ENCODE peak calls at places on chromosomes 12 and 14, in nine cellular contexts. L, N, K, H, T, M, A, F and C are unnamed samples.

GRCh38 chr12:69986109-69986508 is 161.1 kb downstream of the MYRFL start:
- DNase-seq in L (no peak), N (no peak), K (no peak), H (no peak), T (no peak), M (no peak), A (no peak), F (no peak), C (no peak)

GRCh38 chr14:88228519-88229236 is 94.4 kb downstream of the KCNK10 start:
- DNase-seq in L (no peak), N (no peak), K (no peak), H (no peak), T (no peak), M (no peak), A (no peak), F (no peak), C (no peak)

GRCh38 chr12:88782357-88782756 is 202.1 kb upstream of the KITLG start:
- DNase-seq in L (no peak), N (no peak), K (no peak), H (no peak), T (no peak), M (no peak), A (no peak), F (no peak), C (no peak)

GRCh38 chr12:69066420-69067373 is 133.7 kb upstream of the CPM start:
- DNase-seq in L (no peak), N (no peak), K (no peak), H (no peak), T (no peak), M (no peak), A (no peak), F (no peak), C (no peak)

GRCh38 chr14:105974902-105975301 is 448.5 kb downstream of the TMEM121 start:
- DNase-seq in L (no peak), N (no peak), K (no peak), H (no peak), T (no peak), M (peak), A (no peak), F (no peak), C (no peak)

GRCh38 chr12:75323663-75324062 is 6.5 kb downstream of the CAPS2 start:
- DNase-seq in L (no peak), N (no peak), K (no peak), H (no peak), T (no peak), M (no peak), A (no peak), F (no peak), C (no peak)

GRCh38 chr12:50006754-50007442 is 18.4 kb downstream of the RACGAP1 start:
- DNase-seq in L (no peak), N (no peak), K (no peak), H (no peak), T (no peak), M (no peak), A (no peak), F (no peak), C (no peak)

GRCh38 chr14:69674546-69675245 is 63.3 kb downstream of the SUSD6 start:
- DNase-seq in L (no peak), N (no peak), K (no peak), H (no peak), T (no peak), M (no peak), A (no peak), F (no peak), C (no peak)

GRCh38 chr12:89157413-89157812 is 194.9 kb downstream of the DUSP6 start:
- DNase-seq in L (no peak), N (no peak), K (no peak), H (no peak), T (no peak), M (no peak), A (no peak), F (no peak), C (no peak)

GRCh38 chr14:61462566-61463195 is 141.3 kb downstream of the PRKCH start:
- DNase-seq in L (no peak), N (no peak), K (no peak), H (no peak), T (no peak), M (peak), A (no peak), F (no peak), C (peak)

GRCh38 chr12:132353811-132354210 is 24.4 kb upstream of the GALNT9 start:
- DNase-seq in L (no peak), N (no peak), K (no peak), H (no peak), T (no peak), M (no peak), A (no peak), F (no peak), C (no peak)

GRCh38 chr14:78704965-78705364 is 534.8 kb downstream of the NRXN3 start:
- DNase-seq in L (no peak), N (no peak), K (no peak), H (no peak), T (no peak), M (no peak), A (no peak), F (no peak), C (no peak)

GRCh38 chr14:33938131-33938949 is 12.5 kb downstream of the EGLN3 start:
- DNase-seq in L (peak), N (peak), K (no peak), H (peak), T (peak), M (peak), A (peak), F (peak), C (no peak)

GRCh38 chr12:124152733-124153132 is 142.2 kb upstream of the RFLNA start:
- DNase-seq in L (no peak), N (no peak), K (no peak), H (no peak), T (no peak), M (no peak), A (no peak), F (no peak), C (no peak)

GRCh38 chr14:32307881-32308582 is 21.1 kb upstream of the AKAP6 start:
- DNase-seq in L (no peak), N (peak), K (no peak), H (no peak), T (no peak), M (peak), A (no peak), F (no peak), C (no peak)

GRCh38 chr14:30354439-30354838 is 204.5 kb upstream of the G2E3 start:
- DNase-seq in L (no peak), N (no peak), K (no peak), H (no peak), T (no peak), M (no peak), A (no peak), F (no peak), C (no peak)

GRCh38 chr14:71212683-71213107 is 305.4 kb downstream of the PCNX1 start:
- DNase-seq in L (no peak), N (no peak), K (no peak), H (no peak), T (no peak), M (no peak), A (no peak), F (no peak), C (no peak)

GRCh38 chr12:78470354-78471195 is 394.0 kb upstream of the SYT1 start:
- DNase-seq in L (peak), N (peak), K (no peak), H (no peak), T (no peak), M (peak), A (no peak), F (no peak), C (peak)

GRCh38 chr12:42129595-42130204 is 15.0 kb downstream of the GXYLT1 start:
- DNase-seq in L (peak), N (peak), K (no peak), H (no peak), T (peak), M (peak), A (no peak), F (no peak), C (peak)

GRCh38 chr12:32545413-32545970 is 133.6 kb upstream of the DNM1L start:
- DNase-seq in L (no peak), N (no peak), K (no peak), H (no peak), T (no peak), M (no peak), A (no peak), F (no peak), C (no peak)

GRCh38 chr14:73143617-73144016 is 7.3 kb downstream of the PSEN1 start:
- DNase-seq in L (no peak), N (no peak), K (no peak), H (no peak), T (no peak), M (no peak), A (no peak), F (no peak), C (no peak)
- TF ChIP-seq CTCF in L (no peak), N (no peak), K (no peak), H (no peak), T (no peak), M (no peak), A (no peak), F (no peak), C (no peak)

GRCh38 chr14:80477388-80478160 is 266.3 kb upstream of the DIO2 start:
- DNase-seq in L (no peak), N (no peak), K (no peak), H (no peak), T (no peak), M (no peak), A (no peak), F (no peak), C (no peak)
- H3K27ac ChIP-seq in L (no peak), N (no peak), K (no peak), H (no peak), T (no peak), M (no peak), A (no peak), F (no peak), C (no peak)

DNA sequence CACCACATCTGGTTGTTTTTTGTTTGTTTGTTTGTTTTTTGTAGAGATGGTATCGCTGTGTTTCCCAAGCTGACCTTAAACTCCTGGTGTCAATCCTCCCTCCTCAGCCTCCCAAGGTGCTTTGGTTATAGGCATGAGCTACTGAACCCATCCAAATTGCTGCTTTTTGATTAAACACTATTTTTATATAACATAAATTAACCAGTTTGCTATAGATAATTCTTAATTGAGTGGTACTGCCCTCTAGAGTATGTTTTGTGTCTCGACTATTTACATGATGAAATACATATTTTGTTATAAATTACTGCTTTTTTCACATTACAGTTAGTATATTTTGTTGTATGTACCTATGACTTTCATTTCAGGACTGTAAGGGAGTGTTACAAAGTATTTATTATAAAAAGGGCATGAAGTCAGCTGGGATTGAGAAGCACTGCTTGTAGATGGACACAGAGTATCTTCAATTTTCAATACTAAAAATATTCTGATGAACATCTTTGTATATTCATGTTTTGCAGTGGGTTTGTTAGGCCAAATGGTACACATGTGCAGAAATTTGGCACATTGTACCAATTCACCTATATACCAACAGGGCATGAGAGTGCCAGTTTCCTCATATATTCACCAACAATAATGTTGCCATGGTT is 14.9 kb upstream of the SCAF11 start:
- DNase-seq in L (no peak), N (no peak), K (no peak), H (no peak), T (no peak), M (peak), A (no peak), F (no peak), C (no peak)
- TF ChIP-seq CTCF in L (peak), N (peak), K (peak), H (no peak), T (peak), M (peak), A (no peak), F (no peak), C (peak)

GRCh38 chr12:52901715-52902541 is 2.9 kb downstream of the KRT8 start:
- DNase-seq in L (no peak), N (peak), K (no peak), H (no peak), T (no peak), M (no peak), A (no peak), F (no peak), C (no peak)
- H3K27ac ChIP-seq in L (no peak), N (peak), K (no peak), H (no peak), T (no peak), M (peak), A (no peak), F (no peak), C (no peak)

GRCh38 chr12:120437735-120438494 is at the start of gene COX6A1:
- DNase-seq in L (peak), N (peak), K (peak), H (peak), T (peak), M (peak), A (peak), F (peak), C (peak)
- TF ChIP-seq CTCF in L (peak), N (no peak), K (no peak), H (peak), T (no peak), M (no peak), A (no peak), F (no peak), C (peak)

GRCh38 chr14:101760138-101761011 is 1.1 kb upstream of the PPP2R5C start:
- DNase-seq in L (peak), N (peak), K (peak), H (peak), T (peak), M (peak), A (peak), F (peak), C (peak)
- H3K27ac ChIP-seq in L (peak), N (peak), K (peak), H (peak), T (no peak), M (peak), A (peak), F (peak), C (no peak)

GRCh38 chr12:66051361-66051760 is 79.2 kb downstream of the LLPH start:
- DNase-seq in L (no peak), N (no peak), K (no peak), H (no peak), T (no peak), M (no peak), A (no peak), F (no peak), C (no peak)
- TF ChIP-seq CTCF in L (no peak), N (no peak), K (no peak), H (no peak), T (no peak), M (no peak), A (no peak), F (no peak), C (no peak)

GRCh38 chr12:64181504-64182291 is 40.4 kb downstream of the KICS2 start:
- DNase-seq in L (peak), N (peak), K (no peak), H (peak), T (peak), M (peak), A (peak), F (peak), C (peak)

GRCh38 chr12:64180951-64181350 is 41.1 kb downstream of the KICS2 start:
- DNase-seq in L (no peak), N (no peak), K (no peak), H (no peak), T (peak), M (peak), A (no peak), F (no peak), C (peak)

GRCh38 chr12:64175254-64175945 is 46.7 kb downstream of the KICS2 start:
- DNase-seq in L (no peak), N (no peak), K (no peak), H (no peak), T (no peak), M (peak), A (no peak), F (no peak), C (no peak)

GRCh38 chr12:64177001-64177400 is 45.1 kb downstream of the KICS2 start:
- DNase-seq in L (no peak), N (no peak), K (no peak), H (no peak), T (no peak), M (no peak), A (no peak), F (no peak), C (no peak)

GRCh38 chr12:64178122-64178521 is 44.0 kb downstream of the KICS2 start:
- DNase-seq in L (no peak), N (no peak), K (no peak), H (no peak), T (no peak), M (no peak), A (no peak), F (no peak), C (peak)
- H3K27ac ChIP-seq in L (no peak), N (no peak), K (no peak), H (no peak), T (no peak), M (peak), A (no peak), F (no peak), C (peak)

GRCh38 chr14:47678157-47678556 is 2.8 kb upstream of the MDGA2 start:
- DNase-seq in L (no peak), N (no peak), K (no peak), H (no peak), T (no peak), M (no peak), A (no peak), F (no peak), C (no peak)
- TF ChIP-seq CTCF in L (no peak), N (no peak), K (no peak), H (no peak), T (no peak), M (no peak), A (no peak), F (no peak), C (no peak)

GRCh38 chr12:12586879-12587675 is 24.4 kb upstream of the DUSP16 start:
- DNase-seq in L (no peak), N (no peak), K (no peak), H (no peak), T (no peak), M (no peak), A (no peak), F (no peak), C (no peak)

GRCh38 chr12:12590961-12591360 is 20.7 kb upstream of the CREBL2 start:
- DNase-seq in L (no peak), N (no peak), K (no peak), H (no peak), T (no peak), M (no peak), A (no peak), F (no peak), C (no peak)

GRCh38 chr12:12598864-12599263 is 12.8 kb upstream of the CREBL2 start:
- DNase-seq in L (no peak), N (no peak), K (no peak), H (no peak), T (no peak), M (no peak), A (no peak), F (no peak), C (no peak)

GRCh38 chr12:12587878-12588277 is 23.8 kb upstream of the CREBL2 start:
- DNase-seq in L (no peak), N (no peak), K (no peak), H (no peak), T (no peak), M (no peak), A (no peak), F (no peak), C (no peak)

DNA sequence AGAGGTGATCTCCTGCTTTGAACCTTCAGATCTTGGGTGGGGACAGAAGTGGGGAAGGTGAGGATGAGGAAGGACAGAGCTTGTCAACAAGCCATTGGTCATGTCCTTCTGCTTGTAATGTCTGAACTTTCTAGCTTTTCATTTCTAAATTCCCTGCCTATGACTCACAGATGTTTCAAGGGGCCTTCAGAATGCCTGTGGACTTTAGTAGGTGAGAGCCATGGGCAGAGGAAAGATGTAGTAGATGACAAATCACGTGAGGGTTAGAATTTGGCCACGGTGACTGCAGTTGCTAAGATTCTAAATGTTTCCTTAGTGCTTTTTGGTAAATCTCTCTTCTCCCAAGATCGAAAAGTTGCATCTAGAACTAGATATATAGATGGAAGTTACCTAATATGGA is 18.7 kb upstream of the CREBL2 start:
- DNase-seq in L (no peak), N (no peak), K (no peak), H (no peak), T (no peak), M (peak), A (no peak), F (no peak), C (peak)
- H3K27ac ChIP-seq in L (no peak), N (no peak), K (no peak), H (no peak), T (no peak), M (peak), A (no peak), F (no peak), C (no peak)